ENCODE peak calls at places on chromosome 3, in five cellular contexts. W is left lobe of liver; J is stimulated activated CD8-positive, alpha-beta memory T cell treated with anti-CD3 and anti-CD28 coated beads, Interleukin-4, amount 100 ng/mL, for 24 hours; M is A172; T is A549. O is an unnamed sample.

GRCh38 chr3:113663761-113664160 is 32.7 kb downstream of the USF3 start:
- DNase-seq in T (no peak), W (no peak), J (no peak), M (no peak), O (peak)

GRCh38 chr3:172276103-172276502 is 172.2 kb downstream of the GHSR start:
- DNase-seq in T (no peak), J (no peak), W (no peak), M (no peak), O (peak)

GRCh38 chr3:42747581-42747980 is 25.5 kb downstream of the CCDC13 start:
- DNase-seq in J (no peak), T (no peak), W (peak), M (no peak), O (no peak)

GRCh38 chr3:111143-112069 is 85.2 kb upstream of the CHL1 start:
- DNase-seq in M (no peak), J (no peak), W (no peak), T (peak), O (no peak)

GRCh38 chr3:122986790-122987189 is 40.8 kb downstream of the SEMA5B start:
- DNase-seq in M (no peak), W (no peak), T (no peak), J (no peak), O (no peak)

GRCh38 chr3:178304758-178305157 is 231.5 kb upstream of the KCNMB2 start:
- DNase-seq in M (peak), T (no peak), J (no peak), W (no peak), O (no peak)

GRCh38 chr3:156448300-156448699 is 106.6 kb downstream of the SSR3 start:
- DNase-seq in J (no peak), T (peak), W (no peak), M (peak), O (peak)

GRCh38 chr3:125003369-125003853 is 52.4 kb downstream of the HEG1 start:
- DNase-seq in J (no peak), M (peak), W (no peak), T (peak), O (peak)

GRCh38 chr3:169026543-169027181 is 636.9 kb downstream of the MECOM start:
- DNase-seq in T (no peak), M (peak), J (no peak), W (no peak), O (peak)

GRCh38 chr3:178325330-178325729 is 210.9 kb upstream of the KCNMB2 start:
- DNase-seq in M (no peak), W (no peak), T (peak), J (no peak), O (peak)

GRCh38 chr3:72375237-72376154 is 472.7 kb downstream of the SHQ1 start:
- DNase-seq in W (no peak), J (peak), T (no peak), M (no peak), O (no peak)

GRCh38 chr3:51974963-51975856 is at the start of gene ABHD14A:
- DNase-seq in J (peak), W (peak), M (no peak), T (peak), O (peak)

GRCh38 chr3:59609967-59610366 is 560.1 kb upstream of the CFAP20DC start:
- DNase-seq in J (no peak), T (no peak), W (no peak), M (no peak), O (no peak)

GRCh38 chr3:127707777-127708438 is 35.2 kb downstream of the ABTB1 start:
- DNase-seq in J (no peak), T (no peak), W (peak), M (no peak), O (no peak)

GRCh38 chr3:177396707-177397106 is 199.4 kb upstream of the TBL1XR1 start:
- DNase-seq in W (no peak), M (no peak), T (no peak), J (no peak), O (peak)

GRCh38 chr3:39548282-39548681 is 80.8 kb downstream of the MOBP start:
- DNase-seq in T (no peak), J (no peak), W (no peak), M (no peak), O (no peak)

GRCh38 chr3:107604057-107604802 is 81.5 kb downstream of the BBX start:
- DNase-seq in J (no peak), T (no peak), M (no peak), W (no peak), O (no peak)

GRCh38 chr3:194806991-194807685 is 121.5 kb downstream of the FAM43A start:
- DNase-seq in J (no peak), T (peak), M (no peak), W (no peak), O (no peak)

GRCh38 chr3:53350652-53351051 is 3.3 kb upstream of the DCP1A start:
- DNase-seq in M (peak), T (peak), W (no peak), J (no peak), O (peak)

GRCh38 chr3:14716593-14716992 is 41.7 kb downstream of the C3orf20 start:
- DNase-seq in T (no peak), W (no peak), M (peak), J (no peak), O (no peak)

GRCh38 chr3:55128201-55128870 is 200.5 kb upstream of the LRTM1 start:
- DNase-seq in M (peak), W (no peak), J (no peak), T (no peak), O (no peak)

GRCh38 chr3:193060738-193061137 is 143.1 kb upstream of the MB21D2 start:
- DNase-seq in M (no peak), J (no peak), T (no peak), W (no peak), O (no peak)

GRCh38 chr3:52210550-52211046 is 12.6 kb downstream of the ALAS1 start:
- DNase-seq in W (no peak), M (no peak), T (peak), J (no peak), O (peak)

GRCh38 chr3:15280853-15281532 is 51.4 kb downstream of the SH3BP5 start:
- DNase-seq in J (no peak), T (no peak), M (no peak), W (no peak), O (peak)

GRCh38 chr3:123322866-123323265 is 121.1 kb downstream of the SEC22A start:
- DNase-seq in T (no peak), W (no peak), M (no peak), J (no peak), O (no peak)

GRCh38 chr3:54355795-54356194 is 233.4 kb downstream of the CACNA2D3 start:
- DNase-seq in M (peak), J (no peak), W (no peak), T (no peak), O (no peak)

GRCh38 chr3:54167999-54168398 is 45.6 kb downstream of the CACNA2D3 start:
- DNase-seq in M (no peak), T (no peak), W (no peak), J (no peak), O (no peak)

GRCh38 chr3:59472541-59472940 is 422.7 kb upstream of the CFAP20DC start:
- DNase-seq in M (no peak), W (no peak), T (no peak), J (no peak), O (no peak)

GRCh38 chr3:115638991-115639390 is 15.7 kb downstream of the GAP43 start:
- DNase-seq in M (no peak), W (no peak), J (no peak), T (no peak), O (no peak)